ENCODE peak calls at places on chromosomes 1 and 21, in eight cellular contexts. U is left colon; A is foreskin fibroblast; X is NCI-H1092 treated with DMSO at 0.1 percent for 48 hours; H is breast epithelium; I is GM12878; Y is posterior cingulate gyrus; R is stimulated activated naive CD8-positive, alpha-beta T cell treated with anti-CD3 and anti-CD28 coated beads, Interleukin-15, Interleukin-2, amounts not matched to agents 100 U/mL and 50 U/mL, for 24 hours. Z is an unnamed sample.

GRCh38 chr1:216758182-216758581 is 35.0 kb upstream of the ESRRG start:
- DNase-seq in U (no peak), X (no peak), H (no peak), I (no peak), A (no peak), Y (no peak), R (no peak), Z (no peak)

GRCh38 chr1:81920245-81920740 is 119.6 kb downstream of the ADGRL2 start:
- DNase-seq in A (peak), Y (no peak), R (no peak), I (no peak), H (no peak), U (no peak), X (no peak), Z (peak)

GRCh38 chr1:32636793-32637561 is 13.4 kb downstream of the ZBTB8OS start:
- DNase-seq in R (no peak), Y (no peak), U (no peak), H (no peak), A (no peak), X (no peak), I (no peak), Z (no peak)

GRCh38 chr1:207885129-207886032 is 25.5 kb downstream of the CD34 start:
- DNase-seq in R (peak), I (no peak), H (peak), U (peak), Y (peak), X (peak), A (peak), Z (peak)

GRCh38 chr1:48581256-48581655 is 109.3 kb upstream of the SPATA6 start:
- DNase-seq in A (no peak), R (no peak), X (peak), Y (no peak), H (no peak), I (no peak), U (no peak), Z (no peak)

GRCh38 chr1:217133958-217134856 is 411.0 kb upstream of the ESRRG start:
- DNase-seq in I (no peak), Y (no peak), X (peak), H (no peak), A (peak), R (no peak), U (no peak), Z (no peak)

GRCh38 chr21:38531610-38532009 is 33.3 kb upstream of the ERG start:
- DNase-seq in H (no peak), R (no peak), X (no peak), U (no peak), A (peak), Y (no peak), I (no peak), Z (no peak)

GRCh38 chr1:51303751-51304196 is 26.6 kb downstream of the TTC39A start:
- DNase-seq in X (no peak), A (no peak), U (no peak), H (no peak), R (peak), I (peak), Y (no peak), Z (no peak)

GRCh38 chr1:84758968-84759491 is 68.8 kb upstream of the SSX2IP start:
- DNase-seq in X (peak), H (peak), Y (peak), A (peak), R (peak), I (no peak), U (peak), Z (no peak)

GRCh38 chr1:223228931-223229528 is 86.0 kb upstream of the TLR5 start:
- DNase-seq in Y (no peak), I (no peak), H (no peak), U (no peak), R (no peak), A (no peak), X (no peak), Z (no peak)

GRCh38 chr1:221315330-221315729 is 426.6 kb downstream of the DUSP10 start:
- DNase-seq in I (no peak), H (no peak), A (peak), R (no peak), X (no peak), U (no peak), Y (no peak), Z (no peak)

GRCh38 chr1:15260418-15261154 is 13.6 kb downstream of the FHAD1 start:
- DNase-seq in U (no peak), Y (no peak), X (no peak), R (no peak), A (peak), H (no peak), I (no peak), Z (peak)

GRCh38 chr21:34243562-34243961 is 120.2 kb upstream of the KCNE2 start:
- DNase-seq in H (no peak), X (peak), I (no peak), Y (no peak), A (peak), U (no peak), R (peak), Z (peak)

GRCh38 chr1:7113136-7113535 is 327.9 kb downstream of the CAMTA1 start:
- DNase-seq in R (no peak), I (no peak), H (no peak), X (no peak), A (no peak), U (no peak), Y (no peak), Z (no peak)

GRCh38 chr1:13662498-13662897 is 37.5 kb upstream of the PRDM2 start:
- DNase-seq in X (no peak), Y (no peak), U (no peak), R (no peak), A (peak), I (no peak), H (no peak), Z (peak)

GRCh38 chr1:26274801-26275425 is 5.0 kb upstream of the SH3BGRL3 start:
- DNase-seq in U (peak), H (no peak), A (peak), Y (no peak), R (peak), X (no peak), I (no peak), Z (no peak)

GRCh38 chr1:154174654-154175053 is 17.2 kb downstream of the TPM3 start:
- DNase-seq in Y (no peak), R (no peak), H (no peak), X (no peak), I (no peak), A (no peak), U (no peak), Z (no peak)

GRCh38 chr1:72235062-72235461 is 47.3 kb downstream of the NEGR1 start:
- DNase-seq in Y (no peak), A (no peak), I (no peak), U (no peak), H (no peak), R (no peak), X (no peak), Z (no peak)

GRCh38 chr21:42006765-42007164 is 3.4 kb downstream of the ZBTB21 start:
- DNase-seq in A (no peak), H (no peak), U (no peak), R (no peak), Y (no peak), X (no peak), I (no peak), Z (no peak)

GRCh38 chr1:93573940-93574469 is 107.6 kb downstream of the BCAR3 start:
- DNase-seq in U (no peak), X (peak), Y (no peak), H (no peak), I (no peak), A (no peak), R (no peak), Z (no peak)

GRCh38 chr1:45411510-45411899 is 71.3 kb upstream of the MUTYH start:
- DNase-seq in H (no peak), R (no peak), U (no peak), Y (no peak), I (no peak), A (no peak), X (no peak), Z (no peak)

Z was measured in body of pancreas.